ENCODE peak calls at places on chromosomes 11 and 22, in four cellular contexts. Y is GM12878, V is HepG2, J is H1. K is an unnamed sample.

GRCh38 chr22:11066458-11067285 is 4461.3 kb upstream of the OR11H1 start:
- DNase-seq in Y (no peak), V (no peak), J (no peak), K (peak)

GRCh38 chr11:22787565-22788162 is 41.9 kb downstream of the SVIP start:
- DNase-seq in Y (no peak), V (peak), J (no peak), K (peak)

GRCh38 chr11:85406841-85407240 is 220.3 kb downstream of the DLG2 start:
- DNase-seq in Y (no peak), V (no peak), J (no peak), K (no peak)

GRCh38 chr11:121452609-121453150 is at the start of gene SORL1-AS1:
- DNase-seq in Y (no peak), V (no peak), J (no peak), K (no peak)

GRCh38 chr22:42180349-42180842 is 49.8 kb upstream of the CYP2D6 start:
- DNase-seq in Y (no peak), V (no peak), J (no peak), K (peak)

GRCh38 chr11:36702330-36703054 is 104.5 kb upstream of the RAG2 start:
- DNase-seq in Y (peak), V (peak), J (peak), K (peak)

GRCh38 chr11:7439921-7440320 is 45.4 kb upstream of the OLFML1 start:
- DNase-seq in Y (no peak), V (no peak), J (no peak), K (no peak)

GRCh38 chr11:63564056-63564784 is 1.0 kb upstream of the PLAAT2 start:
- DNase-seq in Y (peak), V (no peak), J (no peak), K (no peak)

GRCh38 chr11:86469491-86470388 is 95.1 kb downstream of the CCDC81 start:
- DNase-seq in Y (no peak), V (peak), J (no peak), K (no peak)

GRCh38 chr22:36544107-36544620 is 15.2 kb upstream of the EIF3D start:
- DNase-seq in Y (no peak), V (no peak), J (no peak), K (peak)

GRCh38 chr11:35005156-35005780 is 88.8 kb downstream of the PDHX start:
- DNase-seq in Y (no peak), V (no peak), J (no peak), K (no peak)

GRCh38 chr11:111598546-111598945 is 3.7 kb upstream of the SIK2 start:
- DNase-seq in Y (no peak), V (no peak), J (no peak), K (no peak)

GRCh38 chr11:35235944-35236666 is 97.1 kb downstream of the CD44 start:
- DNase-seq in Y (no peak), V (no peak), J (no peak), K (no peak)

GRCh38 chr11:13923716-13924650 is 38.5 kb upstream of the SPON1 start:
- DNase-seq in Y (peak), V (no peak), J (no peak), K (no peak)

GRCh38 chr11:86948733-86949132 is 6.5 kb downstream of the FZD4 start:
- DNase-seq in Y (no peak), V (no peak), J (no peak), K (no peak)

GRCh38 chr11:78796956-78797355 is 222.3 kb upstream of the NARS2 start:
- DNase-seq in Y (no peak), V (no peak), J (no peak), K (no peak)

GRCh38 chr11:11757871-11758270 is 83.9 kb upstream of the USP47 start:
- DNase-seq in Y (no peak), V (no peak), J (no peak), K (no peak)

GRCh38 chr11:65489061-65489705 is 9.7 kb upstream of the MALAT1 start:
- DNase-seq in Y (no peak), V (peak), J (no peak), K (no peak)

GRCh38 chr22:17842386-17842785 is 68.1 kb upstream of the BID start:
- DNase-seq in Y (no peak), V (no peak), J (no peak), K (no peak)

GRCh38 chr11:130633466-130633865 is 185.0 kb downstream of the ADAMTS15 start:
- DNase-seq in Y (no peak), V (no peak), J (no peak), K (no peak)

GRCh38 chr11:29328961-29329441 is 687.8 kb downstream of the KCNA4 start:
- DNase-seq in Y (no peak), V (peak), J (no peak), K (no peak)

GRCh38 chr11:65069217-65069616 is 10.9 kb upstream of the NAALADL1 start:
- DNase-seq in Y (no peak), V (peak), J (no peak), K (no peak)

GRCh38 chr22:40183029-40183581 is 5.4 kb downstream of the TNRC6B start:
- DNase-seq in Y (no peak), V (peak), J (no peak), K (no peak)

GRCh38 chr11:28100665-28101064 is 7.3 kb downstream of the KIF18A start:
- DNase-seq in Y (no peak), V (peak), J (no peak), K (no peak)

GRCh38 chr11:82521427-82521826 is 212.2 kb downstream of the FAM181B start:
- DNase-seq in Y (no peak), V (no peak), J (no peak), K (no peak)

GRCh38 chr11:126226334-126227084 is 14.9 kb downstream of the FAM118B start:
- DNase-seq in Y (no peak), V (no peak), J (no peak), K (no peak)

GRCh38 chr11:72758304-72758689 is 6.1 kb upstream of the ARAP1 start:
- DNase-seq in Y (no peak), V (no peak), J (no peak), K (peak)

GRCh38 chr22:27633296-27633871 is 168.2 kb downstream of the MN1 start:
- DNase-seq in Y (no peak), V (peak), J (no peak), K (no peak)

GRCh38 chr11:132744771-132745170 is 787.5 kb downstream of the OPCML start:
- DNase-seq in Y (no peak), V (no peak), J (no peak), K (no peak)

GRCh38 chr11:111696556-111696955 is 69.6 kb downstream of the PPP2R1B start:
- DNase-seq in Y (no peak), V (no peak), J (no peak), K (no peak)

GRCh38 chr22:45586651-45587405 is 84.1 kb downstream of the FBLN1 start:
- DNase-seq in Y (no peak), V (no peak), J (no peak), K (no peak)

GRCh38 chr22:23696326-23696851 is 5.6 kb downstream of the RGL4 start:
- DNase-seq in Y (peak), V (no peak), J (no peak), K (no peak)

DNA sequence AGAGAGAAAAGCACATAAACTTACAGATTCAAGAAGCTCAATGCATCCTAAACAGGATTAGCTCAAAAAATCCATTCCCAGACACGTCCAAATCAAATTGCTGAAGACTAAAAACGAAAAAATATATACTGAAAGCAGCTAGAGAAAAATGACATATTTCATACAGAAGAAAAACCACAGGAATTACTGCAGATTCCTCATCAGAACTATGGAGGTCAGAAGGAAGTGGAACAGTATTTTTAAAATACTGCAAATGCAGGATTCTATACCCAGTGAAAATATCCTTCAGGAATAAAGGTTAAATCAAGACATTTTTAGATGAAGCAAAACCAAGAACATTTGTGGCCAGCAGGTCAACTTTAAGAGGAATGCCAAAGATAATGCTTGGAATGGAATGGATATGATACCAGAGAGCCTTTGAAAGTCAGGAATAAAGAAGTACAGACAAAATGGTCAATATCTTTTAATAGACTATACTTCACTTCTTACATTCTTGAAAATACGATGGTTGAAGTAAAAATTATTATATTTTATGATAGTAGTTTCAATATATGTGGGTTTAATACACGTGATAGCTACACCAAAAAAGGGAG is 352.9 kb downstream of the CTTN start:
- DNase-seq in Y (no peak), V (no peak), J (no peak), K (no peak)
- TF ChIP-seq CHD2 in Y (no peak), V (no peak), J (no peak), K (no peak)

DNA sequence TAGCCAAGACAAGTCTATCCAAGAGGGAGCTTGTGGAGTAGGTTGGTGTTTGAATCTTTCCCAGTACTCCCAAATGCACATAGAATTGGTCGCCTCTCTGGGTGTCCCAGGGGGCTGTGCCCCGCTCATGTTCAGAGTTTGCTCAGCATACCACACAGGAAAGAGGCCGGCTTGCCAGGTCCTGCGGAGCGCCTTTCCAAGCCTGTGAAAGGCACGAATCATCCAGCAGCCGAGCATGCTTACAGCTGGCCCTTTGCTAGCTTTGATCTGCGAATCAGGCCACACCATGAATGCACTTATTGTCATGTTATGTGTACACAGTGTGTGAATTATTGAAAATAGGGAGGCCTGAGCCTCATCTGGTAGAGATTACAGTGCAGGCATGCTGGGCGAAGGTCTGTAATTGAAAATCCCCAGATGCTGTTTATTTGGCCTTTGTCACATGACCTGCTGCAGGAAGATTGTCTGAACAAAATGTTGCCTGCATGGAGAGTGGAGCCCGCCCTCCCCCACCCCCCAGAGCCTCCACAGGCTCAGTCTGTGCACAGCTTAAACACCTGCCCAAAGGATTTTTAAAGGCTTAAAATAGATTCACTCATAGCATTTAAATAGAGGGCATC is 163.3 kb upstream of the RASSF10 start:
- DNase-seq in Y (no peak), V (peak), J (no peak), K (peak)
- TF ChIP-seq HDAC6 in Y (no peak), V (no peak), J (no peak), K (no peak)

DNA sequence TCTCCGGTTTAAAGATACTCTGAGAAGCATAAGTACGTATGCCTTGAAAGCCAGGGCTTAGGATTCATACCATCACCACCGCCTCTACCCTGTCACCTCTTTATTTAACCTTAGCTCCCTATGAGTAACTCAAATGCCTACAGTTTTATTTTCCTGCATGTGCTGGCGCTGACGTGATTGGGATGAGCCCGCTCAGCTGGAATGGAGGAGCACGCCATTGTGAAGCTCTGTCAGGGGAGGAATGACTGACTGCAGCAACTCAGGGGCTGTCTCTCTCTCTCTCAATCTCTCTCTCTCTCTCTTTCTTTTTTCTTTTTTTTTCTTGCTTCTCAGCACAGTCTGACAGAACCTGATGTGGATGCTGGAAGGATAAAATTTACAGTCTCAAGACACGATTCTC is 12.4 kb downstream of the CAVIN3 start:
- DNase-seq in Y (no peak), V (no peak), J (no peak), K (no peak)
- TF ChIP-seq CHD2 in Y (no peak), V (no peak), J (no peak), K (no peak)

DNA sequence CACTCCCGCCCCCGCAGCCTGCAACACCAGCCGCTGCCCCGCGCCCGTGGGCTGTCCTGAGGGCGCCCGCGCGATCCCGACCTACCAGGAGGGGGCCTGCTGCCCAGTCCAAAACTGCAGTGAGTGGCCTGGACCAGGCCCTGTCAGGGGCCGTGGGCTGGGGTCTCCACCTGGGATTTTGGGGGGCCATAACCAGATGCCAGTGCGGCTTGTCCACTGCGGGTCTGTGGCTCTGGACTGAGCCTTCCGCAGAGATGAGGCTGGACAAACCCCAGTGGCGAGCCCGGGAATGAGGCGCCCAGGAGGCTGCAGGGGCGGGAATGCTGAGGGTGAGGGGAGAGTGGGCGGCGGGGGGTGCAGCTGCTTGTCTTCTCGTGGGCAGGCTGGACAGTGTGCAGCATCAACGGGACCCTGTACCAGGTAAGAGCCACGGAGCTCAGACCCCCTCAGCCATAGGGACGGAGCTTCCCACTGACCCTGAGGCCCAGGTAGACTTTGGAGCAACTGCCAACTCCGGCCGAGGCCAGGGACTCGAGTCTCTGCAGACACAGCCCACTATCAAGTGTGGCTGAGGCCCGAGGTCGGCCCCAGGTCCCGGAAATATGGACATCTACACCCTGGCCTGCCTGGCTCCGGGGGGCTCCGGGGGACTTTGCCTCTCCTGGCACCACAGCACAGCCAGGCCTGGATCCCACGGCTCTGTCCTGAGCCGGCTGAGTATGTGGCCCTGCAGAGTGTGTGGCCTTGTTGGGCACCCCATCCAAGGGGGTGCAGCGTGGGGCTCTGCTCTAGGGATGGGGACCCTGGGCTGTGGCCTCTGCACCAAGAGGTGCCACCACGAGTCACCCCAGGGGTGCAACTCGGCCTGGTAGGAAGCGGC is 24.7 kb upstream of the MUC5B start:
- DNase-seq in Y (no peak), V (no peak), J (no peak), K (no peak)
- TF ChIP-seq HDAC6 in Y (no peak), V (no peak), J (no peak), K (no peak)